ENCODE peak calls at places on chromosomes 1 and 21, in nine cellular contexts. K is mesothelial cell of epicardium, W is RWPE1, R is A549, B is HFFc6, T is body of pancreas, O is neural progenitor cell, I is GM13977, C is glutamatergic neuron. M is an unnamed sample.

GRCh38 chr1:231418101-231418740 is 3.9 kb downstream of the EGLN1 start:
- DNase-seq in K (no peak), W (no peak), R (no peak), B (no peak), T (no peak), O (no peak), I (no peak), C (no peak), M (no peak)

GRCh38 chr1:89833183-89834077 is 12.6 kb downstream of the LRRC8D start:
- DNase-seq in K (no peak), W (no peak), R (no peak), B (no peak), T (no peak), O (no peak), I (no peak), C (no peak), M (no peak)

GRCh38 chr1:148166558-148167492 is 14.7 kb upstream of the NBPF11 start:
- DNase-seq in K (no peak), W (peak), R (no peak), B (no peak), T (no peak), O (no peak), I (no peak), C (no peak), M (no peak)

GRCh38 chr1:207140536-207140935 is 36.5 kb downstream of the C4BPA start:
- DNase-seq in K (no peak), W (peak), R (no peak), B (peak), T (no peak), O (no peak), I (no peak), C (no peak), M (no peak)

GRCh38 chr1:64312431-64312830 is 109.0 kb downstream of the UBE2U start:
- DNase-seq in K (no peak), W (no peak), R (no peak), B (no peak), T (no peak), O (no peak), I (no peak), C (no peak), M (no peak)

GRCh38 chr1:58929667-58930325 is 145.9 kb upstream of the JUN start:
- DNase-seq in K (no peak), W (peak), R (peak), B (no peak), T (no peak), O (no peak), I (no peak), C (no peak), M (no peak)

GRCh38 chr1:90346757-90347156 is 351.8 kb downstream of the ZNF326 start:
- DNase-seq in K (no peak), W (no peak), R (no peak), B (no peak), T (no peak), O (no peak), I (no peak), C (no peak), M (no peak)

GRCh38 chr1:101079341-101079740 is 53.8 kb upstream of the DPH5 start:
- DNase-seq in K (no peak), W (no peak), R (no peak), B (no peak), T (no peak), O (no peak), I (no peak), C (no peak), M (no peak)

GRCh38 chr1:99811747-99812146 is 38.4 kb upstream of the AGL start:
- DNase-seq in K (no peak), W (no peak), R (no peak), B (no peak), T (no peak), O (no peak), I (no peak), C (no peak), M (no peak)

GRCh38 chr1:220798338-220798737 is 11.6 kb downstream of the MTARC1 start:
- DNase-seq in K (peak), W (no peak), R (no peak), B (peak), T (no peak), O (no peak), I (no peak), C (no peak), M (no peak)

GRCh38 chr1:163771637-163772036 is 449.9 kb downstream of the NUF2 start:
- DNase-seq in K (no peak), W (no peak), R (no peak), B (no peak), T (no peak), O (no peak), I (no peak), C (no peak), M (no peak)

GRCh38 chr1:153365696-153366095 is 8.0 kb downstream of the S100A9 start:
- DNase-seq in K (no peak), W (no peak), R (no peak), B (no peak), T (no peak), O (no peak), I (no peak), C (no peak), M (no peak)

GRCh38 chr21:39463308-39463707 is 11.5 kb downstream of the SH3BGR start:
- DNase-seq in K (no peak), W (no peak), R (no peak), B (no peak), T (no peak), O (no peak), I (no peak), C (no peak), M (no peak)

GRCh38 chr1:221449801-221450470 is 292.0 kb downstream of the DUSP10 start:
- DNase-seq in K (no peak), W (peak), R (no peak), B (peak), T (no peak), O (no peak), I (no peak), C (no peak), M (no peak)

GRCh38 chr1:41598325-41598724 is 113.8 kb upstream of the EDN2 start:
- DNase-seq in K (no peak), W (no peak), R (no peak), B (no peak), T (no peak), O (no peak), I (no peak), C (no peak), M (no peak)

GRCh38 chr1:107225706-107226105 is 84.9 kb downstream of the NTNG1 start:
- DNase-seq in K (no peak), W (no peak), R (no peak), B (no peak), T (no peak), O (no peak), I (no peak), C (no peak), M (no peak)

GRCh38 chr21:15682182-15682895 is 47.4 kb upstream of the USP25 start:
- DNase-seq in K (no peak), W (peak), R (no peak), B (peak), T (no peak), O (no peak), I (no peak), C (no peak), M (no peak)

GRCh38 chr1:239982762-239983161 is 108.9 kb upstream of the FMN2 start:
- DNase-seq in K (no peak), W (no peak), R (no peak), B (peak), T (no peak), O (no peak), I (no peak), C (no peak), M (no peak)

GRCh38 chr1:193031431-193031830 is 27.7 kb downstream of the UCHL5 start:
- DNase-seq in K (no peak), W (peak), R (no peak), B (peak), T (no peak), O (no peak), I (no peak), C (no peak), M (no peak)

GRCh38 chr1:111202366-111202706 is 1.9 kb upstream of the DENND2D start:
- DNase-seq in K (no peak), W (peak), R (no peak), B (no peak), T (no peak), O (no peak), I (no peak), C (no peak), M (no peak)

GRCh38 chr1:229230136-229230892 is 40.6 kb upstream of the RAB4A start:
- DNase-seq in K (no peak), W (peak), R (no peak), B (no peak), T (no peak), O (no peak), I (peak), C (no peak), M (peak)

GRCh38 chr1:246450485-246451251 is 56.4 kb downstream of the SMYD3 start:
- DNase-seq in K (no peak), W (peak), R (peak), B (peak), T (no peak), O (peak), I (peak), C (no peak), M (no peak)

GRCh38 chr1:72567511-72567910 is 285.2 kb upstream of the NEGR1 start:
- DNase-seq in K (no peak), W (no peak), R (no peak), B (no peak), T (no peak), O (no peak), I (no peak), C (no peak), M (no peak)

GRCh38 chr1:80018348-80018747 is 1011.8 kb upstream of the ADGRL4 start:
- DNase-seq in K (no peak), W (no peak), R (no peak), B (no peak), T (no peak), O (no peak), I (no peak), C (no peak), M (no peak)

GRCh38 chr1:180186831-180187230 is 32.2 kb downstream of the QSOX1 start:
- DNase-seq in K (no peak), W (no peak), R (no peak), B (no peak), T (no peak), O (no peak), I (no peak), C (no peak), M (no peak)

GRCh38 chr1:178725603-178726517 is 816 bp downstream of the RALGPS2 start:
- DNase-seq in K (peak), W (peak), R (peak), B (peak), T (peak), O (peak), I (peak), C (peak), M (peak)
- TF ChIP-seq CTCF in K (no peak), W (no peak), R (peak), B (peak), T (no peak), O (peak), I (no peak), C (no peak), M (no peak)

GRCh38 chr1:235954306-235955283 is 87.9 kb upstream of the LYST start:
- DNase-seq in K (no peak), W (no peak), R (no peak), B (peak), T (no peak), O (no peak), I (peak), C (no peak), M (peak)
- TF ChIP-seq CTCF in K (no peak), W (no peak), R (no peak), B (no peak), T (no peak), O (no peak), I (peak), C (no peak), M (no peak)

GRCh38 chr1:154582885-154583284 is 15.3 kb downstream of the CHRNB2 start:
- DNase-seq in K (no peak), W (no peak), R (no peak), B (no peak), T (no peak), O (no peak), I (no peak), C (no peak), M (no peak)

GRCh38 chr1:154586231-154586630 is 18.7 kb downstream of the CHRNB2 start:
- DNase-seq in K (no peak), W (no peak), R (no peak), B (no peak), T (no peak), O (no peak), I (no peak), C (no peak), M (no peak)

GRCh38 chr1:154586641-154587040 is 19.1 kb downstream of the CHRNB2 start:
- DNase-seq in K (no peak), W (no peak), R (no peak), B (no peak), T (no peak), O (no peak), I (no peak), C (no peak), M (no peak)

GRCh38 chr1:154583691-154584212 is 16.2 kb downstream of the CHRNB2 start:
- DNase-seq in K (no peak), W (no peak), R (no peak), B (no peak), T (no peak), O (no peak), I (no peak), C (no peak), M (no peak)

DNA sequence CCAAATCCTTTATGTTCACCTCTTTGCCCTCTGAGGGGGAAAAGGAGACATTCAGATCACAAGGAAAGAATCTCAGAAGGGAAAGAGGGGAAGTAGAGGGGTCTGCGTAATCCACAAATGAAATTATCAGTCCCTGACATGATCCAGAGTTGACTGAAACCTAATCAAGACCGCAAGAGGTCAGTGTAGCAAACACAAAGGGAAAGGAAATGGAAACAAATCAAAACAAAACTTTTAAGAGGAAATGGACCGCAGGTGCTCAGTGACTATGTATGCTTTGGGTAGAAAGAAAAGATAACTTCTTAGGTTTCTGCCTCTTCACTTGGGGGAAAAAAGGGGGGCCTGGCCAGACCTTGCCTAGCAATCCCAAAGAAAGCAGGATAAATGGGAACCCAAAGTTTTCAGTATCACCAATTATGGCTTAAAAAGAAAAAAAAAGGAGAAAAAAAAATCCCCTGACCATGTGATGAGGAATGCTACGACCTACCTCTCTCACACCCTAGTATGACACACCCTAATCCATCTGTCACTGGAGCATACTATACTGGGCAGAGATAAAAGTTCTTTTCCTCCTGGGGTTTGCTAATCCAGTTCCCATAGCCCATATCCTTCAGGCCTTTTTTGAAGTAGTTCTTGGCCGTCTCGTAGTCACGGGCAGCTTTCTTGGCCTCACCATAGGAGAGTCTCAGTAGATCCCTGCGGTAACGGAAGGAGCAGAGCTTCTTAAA is 16.9 kb downstream of the CHRNB2 start:
- DNase-seq in K (no peak), W (no peak), R (no peak), B (no peak), T (no peak), O (no peak), I (no peak), C (no peak), M (no peak)
- TF ChIP-seq CTCF in K (no peak), W (no peak), R (no peak), B (no peak), T (no peak), O (no peak), I (peak), C (no peak), M (no peak)

DNA sequence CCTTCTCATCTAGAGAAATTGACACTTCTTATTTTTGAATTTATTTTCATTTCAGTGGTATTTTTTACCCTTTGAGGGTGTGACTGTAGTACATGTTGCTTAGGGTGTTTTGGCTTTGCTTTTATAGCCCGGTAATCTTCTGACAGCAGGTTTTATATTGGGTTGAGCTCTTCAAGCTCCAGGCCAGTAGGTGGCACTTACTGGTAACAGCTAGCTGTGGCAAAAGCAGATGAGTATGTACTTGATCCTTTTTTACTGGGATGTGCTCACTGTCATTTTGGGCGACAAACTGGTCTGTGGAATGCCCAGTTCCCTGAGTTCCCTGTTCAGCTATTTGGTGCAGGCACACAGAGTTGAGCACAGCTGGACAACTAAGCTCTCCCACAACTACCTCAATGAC is 916.2 kb upstream of the B3GALT2 start:
- DNase-seq in K (no peak), W (no peak), R (no peak), B (peak), T (no peak), O (peak), I (no peak), C (no peak), M (no peak)
- TF ChIP-seq CTCF in K (no peak), W (no peak), R (no peak), B (peak), T (no peak), O (peak), I (peak), C (no peak), M (no peak)

DNA sequence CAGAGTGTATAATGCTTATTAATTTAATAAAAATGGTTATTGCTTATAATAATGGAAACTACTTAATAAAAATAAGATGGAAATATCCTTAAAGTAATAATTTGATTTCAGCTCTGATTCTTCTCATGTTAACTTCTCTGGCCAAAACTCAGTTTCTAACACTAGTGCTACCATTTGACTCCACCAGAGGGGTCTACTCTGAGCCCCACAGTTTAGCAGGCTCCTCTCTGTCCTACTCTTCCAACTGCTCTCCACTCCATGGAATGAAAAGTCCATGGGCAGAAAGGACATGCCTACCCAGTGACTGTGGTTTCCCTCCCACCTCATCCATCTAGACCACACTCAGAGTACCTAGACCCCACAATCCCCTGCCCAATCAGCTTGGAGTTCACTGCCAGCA is 489.1 kb upstream of the CAMK1G start:
- DNase-seq in K (no peak), W (no peak), R (no peak), B (no peak), T (no peak), O (no peak), I (no peak), C (no peak), M (no peak)
- TF ChIP-seq CTCF in K (no peak), W (no peak), R (no peak), B (no peak), T (no peak), O (peak), I (no peak), C (peak), M (no peak)

DNA sequence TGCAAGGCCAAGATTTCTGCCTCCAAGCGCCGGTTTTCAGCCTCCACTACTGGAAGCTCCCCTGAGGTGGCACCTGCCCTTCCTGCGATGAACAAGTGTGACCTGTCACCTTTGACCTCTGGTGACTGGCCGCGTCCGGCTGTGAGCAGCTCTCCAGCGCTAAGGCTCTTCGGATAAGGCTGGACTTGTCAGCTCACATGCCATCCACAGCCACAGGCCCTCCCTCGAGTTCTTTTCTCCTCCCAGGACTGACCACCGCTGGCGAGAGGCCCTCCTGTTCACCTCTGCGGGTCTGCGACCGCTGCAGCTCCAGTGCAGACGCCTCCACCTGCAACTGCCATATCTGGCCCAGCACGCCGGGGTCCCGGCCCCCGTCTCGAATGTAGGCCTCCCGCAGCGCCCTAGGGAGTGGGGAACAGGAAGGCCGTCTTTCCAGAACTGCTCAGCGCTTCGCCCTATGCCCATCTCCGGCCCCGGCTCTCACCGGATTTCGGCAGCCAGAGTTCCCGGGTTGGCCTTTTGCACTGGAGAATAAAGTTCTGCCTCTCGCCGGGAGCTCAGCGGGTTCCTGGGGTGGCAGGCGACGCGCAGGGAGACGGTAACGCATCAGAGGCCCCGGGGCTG is 1.5 kb downstream of the CCDC17 start:
- DNase-seq in K (no peak), W (no peak), R (no peak), B (no peak), T (no peak), O (peak), I (no peak), C (no peak), M (peak)
- TF ChIP-seq CTCF in K (no peak), W (no peak), R (no peak), B (no peak), T (no peak), O (no peak), I (no peak), C (no peak), M (no peak)

GRCh38 chr1:216726435-216726834 is 3.2 kb upstream of the ESRRG start:
- DNase-seq in K (no peak), W (no peak), R (no peak), B (no peak), T (no peak), O (no peak), I (no peak), C (no peak), M (no peak)
- TF ChIP-seq CTCF in K (peak), W (no peak), R (no peak), B (peak), T (peak), O (peak), I (no peak), C (peak), M (no peak)

M was measured in nephron progenitor cell.